ENCODE peak calls at places on chromosomes 7 and 10, in six cellular contexts. One of them, this sample, is unnamed. For H3K36me3, the result is how much of the 10 kb centered on the place peaks cover.

GRCh38 chr10:94053639-94053932 is 59.9 kb downstream of the PLCE1 start:
- DNase-seq in HCT116: no peak
- DNase-seq in HepG2: no peak
- DNase-seq in GM12878: no peak
- DNase-seq in SK-N-SH: no peak
- DNase-seq in GM23338: no peak
- DNase-seq in this sample: no peak

GRCh38 chr7:30817060-30817770 is 46.0 kb downstream of the MINDY4 start:
- DNase-seq in GM23338: peak
- DNase-seq in HCT116: no peak
- DNase-seq in HepG2: no peak
- DNase-seq in SK-N-SH: no peak
- DNase-seq in GM12878: no peak
- DNase-seq in this sample: no peak

GRCh38 chr7:55573234-55573504 is 867 bp upstream of the VOPP1 start:
- DNase-seq in GM12878: no peak
- DNase-seq in GM23338: peak
- DNase-seq in HCT116: no peak
- DNase-seq in HepG2: no peak
- DNase-seq in SK-N-SH: no peak
- DNase-seq in this sample: no peak

GRCh38 chr10:103458720-103459119 is at the start of gene CALHM1:
- DNase-seq in HCT116: no peak
- DNase-seq in HepG2: no peak
- DNase-seq in GM12878: no peak
- DNase-seq in SK-N-SH: no peak
- DNase-seq in GM23338: peak
- DNase-seq in this sample: no peak

GRCh38 chr10:452512-453504 is 236.7 kb downstream of the DIP2C start:
- DNase-seq in SK-N-SH: peak
- DNase-seq in GM23338: no peak
- DNase-seq in HepG2: no peak
- DNase-seq in HCT116: no peak
- DNase-seq in GM12878: no peak
- DNase-seq in this sample: no peak

GRCh38 chr7:150788474-150789269 is 11.5 kb downstream of the TMEM176B start:
- DNase-seq in HCT116: no peak
- DNase-seq in GM23338: no peak
- DNase-seq in HepG2: no peak
- DNase-seq in SK-N-SH: peak
- DNase-seq in GM12878: no peak
- DNase-seq in this sample: no peak

GRCh38 chr7:68943786-68944185 is 654.5 kb upstream of the AUTS2 start:
- DNase-seq in HCT116: no peak
- DNase-seq in GM12878: no peak
- DNase-seq in SK-N-SH: no peak
- DNase-seq in HepG2: no peak
- DNase-seq in GM23338: no peak
- DNase-seq in this sample: no peak

GRCh38 chr7:48938539-48938938 is 14.2 kb downstream of the CDC14C start:
- DNase-seq in GM23338: no peak
- DNase-seq in SK-N-SH: no peak
- DNase-seq in GM12878: no peak
- DNase-seq in HepG2: no peak
- DNase-seq in HCT116: no peak
- DNase-seq in this sample: no peak

GRCh38 chr10:11823122-11823988 is at the start of gene PROSER2:
- DNase-seq in SK-N-SH: peak
- DNase-seq in GM12878: no peak
- DNase-seq in GM23338: peak
- DNase-seq in HCT116: peak
- DNase-seq in HepG2: no peak
- DNase-seq in this sample: no peak

GRCh38 chr10:36602374-36602773 is 523.0 kb upstream of the ANKRD30A start:
- DNase-seq in GM12878: no peak
- DNase-seq in GM23338: no peak
- DNase-seq in HCT116: no peak
- DNase-seq in SK-N-SH: no peak
- DNase-seq in HepG2: no peak
- DNase-seq in this sample: no peak

GRCh38 chr7:38374507-38374906 is 101.1 kb upstream of the TARP start:
- DNase-seq in HepG2: peak
- DNase-seq in GM23338: peak
- DNase-seq in SK-N-SH: peak
- DNase-seq in GM12878: no peak
- DNase-seq in HCT116: no peak
- DNase-seq in this sample: no peak

GRCh38 chr7:155799514-155799913 is 12.7 kb downstream of the SHH start:
- DNase-seq in GM23338: no peak
- DNase-seq in HCT116: no peak
- DNase-seq in SK-N-SH: peak
- DNase-seq in GM12878: no peak
- DNase-seq in HepG2: no peak
- DNase-seq in this sample: no peak

GRCh38 chr7:49324707-49325106 is 400.4 kb downstream of the CDC14C start:
- DNase-seq in HCT116: no peak
- DNase-seq in SK-N-SH: no peak
- DNase-seq in GM12878: no peak
- DNase-seq in GM23338: peak
- DNase-seq in HepG2: no peak
- DNase-seq in this sample: peak

GRCh38 chr10:92699518-92700272 is 9.9 kb downstream of the HHEX start:
- DNase-seq in HepG2: no peak
- DNase-seq in HCT116: no peak
- DNase-seq in GM12878: no peak
- DNase-seq in GM23338: peak
- DNase-seq in SK-N-SH: peak
- DNase-seq in this sample: no peak

GRCh38 chr7:91759205-91759863 is 121.2 kb downstream of the MTERF1 start:
- DNase-seq in GM23338: peak
- DNase-seq in HCT116: no peak
- DNase-seq in GM12878: no peak
- DNase-seq in HepG2: peak
- DNase-seq in SK-N-SH: no peak
- DNase-seq in this sample: peak

GRCh38 chr7:45225560-45226335 is 68.2 kb downstream of the RAMP3 start:
- DNase-seq in HepG2: no peak
- DNase-seq in GM23338: no peak
- DNase-seq in HCT116: no peak
- DNase-seq in GM12878: no peak
- DNase-seq in SK-N-SH: no peak
- DNase-seq in this sample: no peak

GRCh38 chr7:33640732-33641131 is 264.6 kb upstream of the BMPER start:
- DNase-seq in GM23338: no peak
- DNase-seq in HCT116: no peak
- DNase-seq in SK-N-SH: no peak
- DNase-seq in GM12878: no peak
- DNase-seq in HepG2: no peak
- DNase-seq in this sample: no peak

GRCh38 chr10:100744980-100745881 is at the start of gene PAX2:
- DNase-seq in HepG2: no peak
- DNase-seq in SK-N-SH: peak
- DNase-seq in GM12878: no peak
- DNase-seq in GM23338: peak
- DNase-seq in HCT116: peak
- DNase-seq in this sample: no peak

GRCh38 chr7:47483604-47484273 is 98.2 kb downstream of the TNS3 start:
- DNase-seq in HepG2: peak
- DNase-seq in GM12878: no peak
- DNase-seq in SK-N-SH: peak
- DNase-seq in HCT116: no peak
- DNase-seq in GM23338: peak
- DNase-seq in this sample: no peak

GRCh38 chr10:93221521-93221920 is 147.8 kb downstream of the CYP26A1 start:
- DNase-seq in HepG2: no peak
- DNase-seq in HCT116: no peak
- DNase-seq in GM23338: no peak
- DNase-seq in GM12878: no peak
- DNase-seq in SK-N-SH: no peak
- DNase-seq in this sample: no peak

GRCh38 chr10:84310470-84310869 is 17.9 kb upstream of the CCSER2 start:
- DNase-seq in GM12878: no peak
- DNase-seq in SK-N-SH: no peak
- DNase-seq in HepG2: no peak
- DNase-seq in GM23338: no peak
- DNase-seq in HCT116: no peak
- DNase-seq in this sample: no peak

GRCh38 chr10:19194866-19195265 is 146.3 kb downstream of the MALRD1 start:
- DNase-seq in GM12878: no peak
- DNase-seq in HCT116: no peak
- DNase-seq in SK-N-SH: no peak
- DNase-seq in GM23338: no peak
- DNase-seq in HepG2: peak
- DNase-seq in this sample: no peak

GRCh38 chr10:29144126-29144525 is 144.7 kb upstream of the LYZL1 start:
- DNase-seq in GM23338: no peak
- DNase-seq in SK-N-SH: no peak
- DNase-seq in HCT116: no peak
- DNase-seq in HepG2: no peak
- DNase-seq in GM12878: no peak
- DNase-seq in this sample: no peak

GRCh38 chr10:79055100-79055782 is 13.5 kb upstream of the ZMIZ1 start:
- DNase-seq in GM12878: no peak
- DNase-seq in HCT116: no peak
- DNase-seq in GM23338: no peak
- DNase-seq in HepG2: no peak
- DNase-seq in SK-N-SH: no peak
- DNase-seq in this sample: no peak

GRCh38 chr7:55128693-55129394 is 110.0 kb downstream of the EGFR start:
- DNase-seq in SK-N-SH: no peak
- DNase-seq in GM23338: no peak
- DNase-seq in HCT116: no peak
- DNase-seq in GM12878: no peak
- DNase-seq in HepG2: no peak
- DNase-seq in this sample: no peak

GRCh38 chr10:9301554-9301953 is 1247.1 kb downstream of the GATA3 start:
- DNase-seq in HCT116: no peak
- DNase-seq in GM12878: no peak
- DNase-seq in HepG2: no peak
- DNase-seq in SK-N-SH: no peak
- DNase-seq in GM23338: no peak
- DNase-seq in this sample: no peak

GRCh38 chr10:21599582-21599981 is 65.5 kb downstream of the MLLT10 start:
- DNase-seq in GM12878: no peak
- DNase-seq in SK-N-SH: no peak
- DNase-seq in HCT116: no peak
- DNase-seq in HepG2: no peak
- DNase-seq in GM23338: no peak
- DNase-seq in this sample: no peak

GRCh38 chr7:151138541-151138910 is 29.0 kb downstream of the GBX1 start:
- DNase-seq in HCT116: no peak
- DNase-seq in SK-N-SH: peak
- DNase-seq in HepG2: no peak
- DNase-seq in GM23338: peak
- DNase-seq in GM12878: no peak
- DNase-seq in this sample: no peak

GRCh38 chr10:46299531-46300366 is 13.0 kb downstream of the ANTXRL start:
- DNase-seq in GM12878: no peak
- DNase-seq in GM23338: no peak
- DNase-seq in SK-N-SH: no peak
- DNase-seq in HepG2: no peak
- DNase-seq in HCT116: no peak
- DNase-seq in this sample: no peak

DNA sequence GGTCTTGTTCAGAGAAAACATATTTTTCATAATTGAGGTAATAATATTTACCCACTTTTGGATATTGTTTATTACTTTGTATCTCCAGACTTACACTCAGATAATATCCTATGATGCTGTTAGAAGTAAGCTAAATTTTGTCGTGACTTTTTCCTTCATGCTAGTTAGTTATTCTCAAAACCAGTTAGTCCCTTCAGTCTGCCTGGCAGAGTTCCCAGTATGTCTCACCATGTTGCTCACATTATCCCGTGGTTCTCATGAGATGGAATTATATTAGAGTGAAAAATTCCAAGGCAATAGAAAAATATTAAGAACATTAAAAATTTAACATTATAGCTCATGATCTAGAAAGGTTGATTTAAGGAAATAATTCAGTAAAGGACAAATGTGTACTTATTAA is 81.5 kb upstream of the SMIM30 start:
- DNase-seq in HCT116: no peak
- DNase-seq in GM12878: no peak
- DNase-seq in GM23338: no peak
- DNase-seq in HepG2: no peak
- DNase-seq in SK-N-SH: no peak
- DNase-seq in this sample: no peak
- TF ChIP-seq REST in HCT116: no peak
- TF ChIP-seq REST in GM12878: no peak
- TF ChIP-seq REST in GM23338: no peak
- TF ChIP-seq REST in HepG2: no peak
- TF ChIP-seq REST in SK-N-SH: no peak
- TF ChIP-seq REST in this sample: no peak

DNA sequence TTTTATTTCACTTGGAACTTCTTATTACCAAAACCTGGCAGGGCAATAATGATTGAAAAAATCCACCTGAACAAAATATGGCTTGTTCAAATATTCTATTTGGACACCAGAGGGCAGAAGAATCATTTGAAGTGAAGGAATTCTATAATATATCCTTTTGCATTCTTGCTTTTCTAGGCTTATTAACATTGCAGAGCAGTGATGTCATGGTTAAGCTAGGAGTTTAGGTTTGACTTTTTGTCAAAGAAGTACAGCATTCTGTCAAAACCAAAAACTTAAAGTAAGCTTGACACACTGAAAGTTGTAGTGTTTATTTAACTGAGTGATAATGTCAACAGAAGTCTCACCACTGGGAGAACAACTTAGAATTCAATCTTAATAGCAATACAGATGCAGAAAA is 156.0 kb downstream of the SEMA3D start:
- DNase-seq in GM12878: no peak
- DNase-seq in SK-N-SH: peak
- DNase-seq in HCT116: peak
- DNase-seq in HepG2: peak
- DNase-seq in GM23338: peak
- DNase-seq in this sample: no peak
- TF ChIP-seq CTCF in GM12878: peak
- TF ChIP-seq CTCF in SK-N-SH: peak
- TF ChIP-seq CTCF in HCT116: peak
- TF ChIP-seq CTCF in HepG2: peak
- TF ChIP-seq CTCF in GM23338: peak
- TF ChIP-seq CTCF in this sample: peak

DNA sequence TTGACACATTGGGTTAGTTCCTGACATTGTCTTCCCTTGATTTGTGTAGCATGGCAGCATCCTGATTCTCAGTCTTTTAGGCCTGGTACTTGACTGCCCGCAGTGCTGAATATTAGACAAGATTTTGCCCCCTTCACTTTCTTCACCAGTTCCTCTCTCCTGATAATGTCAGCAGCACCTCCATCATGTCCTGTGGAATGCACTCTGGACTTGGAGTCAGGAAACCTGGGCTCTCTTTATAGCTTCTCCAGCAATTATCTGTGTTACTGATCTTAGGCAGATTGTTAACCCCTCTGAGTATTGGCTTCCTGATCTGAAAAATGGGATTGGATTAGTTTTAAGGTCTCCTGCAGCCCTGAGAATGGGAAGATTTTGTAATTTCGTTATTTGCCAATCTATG is 19.0 kb downstream of the HBP1 start:
- DNase-seq in HCT116: no peak
- DNase-seq in HepG2: no peak
- DNase-seq in SK-N-SH: no peak
- DNase-seq in GM23338: no peak
- DNase-seq in GM12878: no peak
- DNase-seq in this sample: no peak
- H3K36me3 ChIP-seq in HCT116: under half
- H3K36me3 ChIP-seq in HepG2: half or more
- H3K36me3 ChIP-seq in SK-N-SH: half or more
- H3K36me3 ChIP-seq in GM23338: under half
- H3K36me3 ChIP-seq in GM12878: under half
- H3K36me3 ChIP-seq in this sample: under half

GRCh38 chr7:29449569-29450260 is 113.9 kb upstream of the PRR15 start:
- DNase-seq in GM12878: no peak
- DNase-seq in HCT116: no peak
- DNase-seq in GM23338: no peak
- DNase-seq in SK-N-SH: no peak
- DNase-seq in HepG2: peak
- DNase-seq in this sample: peak
- TF ChIP-seq REST in GM12878: no peak
- TF ChIP-seq REST in HCT116: no peak
- TF ChIP-seq REST in GM23338: no peak
- TF ChIP-seq REST in SK-N-SH: no peak
- TF ChIP-seq REST in HepG2: no peak
- TF ChIP-seq REST in this sample: no peak

This sample was measured in Panc1.